ENCODE peak calls at places on chromosomes 12 and 14, in five cellular contexts. One of them, this sample, is unnamed.

GRCh38 chr12:15446798-15447197 is 124.5 kb downstream of the PTPRO start:
- DNase-seq in WTC11: no peak
- DNase-seq in GM06990: no peak
- DNase-seq in cardiac muscle cell: no peak
- DNase-seq in GM12864: no peak
- DNase-seq in this sample: no peak

GRCh38 chr14:98799891-98800290 is 472.1 kb downstream of the BCL11B start:
- DNase-seq in GM12864: no peak
- DNase-seq in WTC11: no peak
- DNase-seq in GM06990: no peak
- DNase-seq in cardiac muscle cell: no peak
- DNase-seq in this sample: no peak

GRCh38 chr12:1881301-1881700 is 37.2 kb downstream of the CACNA2D4 start:
- DNase-seq in GM12864: no peak
- DNase-seq in GM06990: no peak
- DNase-seq in cardiac muscle cell: no peak
- DNase-seq in WTC11: no peak
- DNase-seq in this sample: no peak

GRCh38 chr14:75096959-75097358 is 27.5 kb downstream of the ZC2HC1C start:
- DNase-seq in GM12864: no peak
- DNase-seq in GM06990: no peak
- DNase-seq in WTC11: no peak
- DNase-seq in cardiac muscle cell: no peak
- DNase-seq in this sample: no peak

GRCh38 chr14:99479903-99480855 is 480 bp downstream of the SETD3 start:
- DNase-seq in GM12864: no peak
- DNase-seq in WTC11: peak
- DNase-seq in cardiac muscle cell: peak
- DNase-seq in GM06990: peak
- DNase-seq in this sample: peak

GRCh38 chr12:12777056-12777455 is 8.4 kb upstream of the APOLD1 start:
- DNase-seq in GM06990: no peak
- DNase-seq in cardiac muscle cell: no peak
- DNase-seq in WTC11: no peak
- DNase-seq in GM12864: no peak
- DNase-seq in this sample: no peak

GRCh38 chr12:49165114-49165513 is 23.8 kb downstream of the TUBA1A start:
- DNase-seq in GM12864: no peak
- DNase-seq in WTC11: no peak
- DNase-seq in GM06990: no peak
- DNase-seq in cardiac muscle cell: no peak
- DNase-seq in this sample: no peak

GRCh38 chr14:89965839-89966238 is 10.1 kb downstream of the TDP1 start:
- DNase-seq in WTC11: no peak
- DNase-seq in GM06990: no peak
- DNase-seq in GM12864: no peak
- DNase-seq in cardiac muscle cell: no peak
- DNase-seq in this sample: no peak

GRCh38 chr14:96136361-96136760 is 68.3 kb upstream of the BDKRB2 start:
- DNase-seq in WTC11: no peak
- DNase-seq in GM12864: no peak
- DNase-seq in cardiac muscle cell: no peak
- DNase-seq in GM06990: no peak
- DNase-seq in this sample: no peak

GRCh38 chr14:90886297-90886830 is 70.1 kb upstream of the TTC7B start:
- DNase-seq in GM12864: no peak
- DNase-seq in cardiac muscle cell: no peak
- DNase-seq in GM06990: no peak
- DNase-seq in WTC11: no peak
- DNase-seq in this sample: no peak

GRCh38 chr14:35306114-35306513 is 13.9 kb downstream of the PSMA6 start:
- DNase-seq in WTC11: no peak
- DNase-seq in cardiac muscle cell: no peak
- DNase-seq in GM12864: no peak
- DNase-seq in GM06990: no peak
- DNase-seq in this sample: no peak

GRCh38 chr14:73712540-73713141 is 1.5 kb downstream of the PNMA1 start:
- DNase-seq in cardiac muscle cell: peak
- DNase-seq in WTC11: no peak
- DNase-seq in GM06990: peak
- DNase-seq in GM12864: no peak
- DNase-seq in this sample: peak

GRCh38 chr12:124613151-124613585 is 45.8 kb upstream of the NCOR2 start:
- DNase-seq in GM06990: no peak
- DNase-seq in GM12864: no peak
- DNase-seq in WTC11: no peak
- DNase-seq in cardiac muscle cell: no peak
- DNase-seq in this sample: no peak

GRCh38 chr12:1917172-1918070 is 1.0 kb downstream of the CACNA2D4 start:
- DNase-seq in WTC11: no peak
- DNase-seq in cardiac muscle cell: no peak
- DNase-seq in GM06990: no peak
- DNase-seq in GM12864: no peak
- DNase-seq in this sample: peak

GRCh38 chr14:105026033-105026785 is 5.3 kb upstream of the CDCA4 start:
- DNase-seq in WTC11: no peak
- DNase-seq in cardiac muscle cell: no peak
- DNase-seq in GM06990: peak
- DNase-seq in GM12864: peak
- DNase-seq in this sample: peak

GRCh38 chr12:87140257-87140656 is 884.1 kb upstream of the MGAT4C start:
- DNase-seq in GM06990: no peak
- DNase-seq in GM12864: no peak
- DNase-seq in cardiac muscle cell: no peak
- DNase-seq in WTC11: no peak
- DNase-seq in this sample: no peak

GRCh38 chr14:54867011-54867410 is 35.6 kb downstream of the GCH1 start:
- DNase-seq in WTC11: no peak
- DNase-seq in GM12864: no peak
- DNase-seq in cardiac muscle cell: peak
- DNase-seq in GM06990: no peak
- DNase-seq in this sample: no peak

GRCh38 chr14:97699026-97699425 is 901.8 kb downstream of the VRK1 start:
- DNase-seq in WTC11: no peak
- DNase-seq in GM06990: no peak
- DNase-seq in cardiac muscle cell: no peak
- DNase-seq in GM12864: no peak
- DNase-seq in this sample: no peak

GRCh38 chr12:69529021-69529420 is 56.2 kb upstream of the CCT2 start:
- DNase-seq in GM12864: no peak
- DNase-seq in GM06990: no peak
- DNase-seq in WTC11: no peak
- DNase-seq in cardiac muscle cell: no peak
- DNase-seq in this sample: no peak

GRCh38 chr12:124578854-124579253 is 11.4 kb upstream of the NCOR2 start:
- DNase-seq in GM06990: no peak
- DNase-seq in cardiac muscle cell: no peak
- DNase-seq in WTC11: no peak
- DNase-seq in GM12864: no peak
- DNase-seq in this sample: no peak

GRCh38 chr14:22545842-22546721 is 42.9 kb downstream of the DAD1 start:
- DNase-seq in cardiac muscle cell: no peak
- DNase-seq in GM06990: no peak
- DNase-seq in GM12864: no peak
- DNase-seq in WTC11: no peak
- DNase-seq in this sample: no peak

DNA sequence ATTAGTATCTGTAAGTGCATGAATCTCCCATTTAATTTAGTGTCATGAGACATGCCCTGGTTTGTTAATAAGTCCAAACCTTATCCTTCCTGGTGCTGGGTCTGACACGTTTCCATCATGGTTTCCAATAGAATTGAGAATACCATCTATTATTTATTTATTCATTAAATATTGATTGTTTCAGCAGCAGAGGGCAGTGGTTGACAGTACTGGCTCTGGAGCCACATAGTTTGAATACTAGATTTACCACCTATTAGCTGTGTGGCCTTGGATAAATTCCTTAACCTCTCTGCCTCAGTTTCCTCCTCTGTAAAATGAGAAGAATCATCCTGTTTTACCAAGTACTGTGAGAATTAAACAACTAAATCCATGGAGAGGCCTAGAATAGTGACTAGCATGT is 941 bp upstream of the STAB2 start:
- DNase-seq in WTC11: no peak
- DNase-seq in cardiac muscle cell: no peak
- DNase-seq in GM06990: no peak
- DNase-seq in GM12864: no peak
- DNase-seq in this sample: no peak
- TF ChIP-seq CTCF in WTC11: no peak
- TF ChIP-seq CTCF in cardiac muscle cell: no peak
- TF ChIP-seq CTCF in GM06990: peak
- TF ChIP-seq CTCF in GM12864: no peak
- TF ChIP-seq CTCF in this sample: no peak

GRCh38 chr12:121799175-121799841 is 4.5 kb upstream of the SETD1B start:
- DNase-seq in cardiac muscle cell: peak
- DNase-seq in WTC11: no peak
- DNase-seq in GM06990: no peak
- DNase-seq in GM12864: no peak
- DNase-seq in this sample: peak
- TF ChIP-seq CTCF in cardiac muscle cell: no peak
- TF ChIP-seq CTCF in WTC11: no peak
- TF ChIP-seq CTCF in GM06990: peak
- TF ChIP-seq CTCF in GM12864: peak
- TF ChIP-seq CTCF in this sample: no peak

GRCh38 chr14:45134051-45134958 is at the start of gene FKBP3:
- DNase-seq in GM12864: peak
- DNase-seq in WTC11: peak
- DNase-seq in GM06990: peak
- DNase-seq in cardiac muscle cell: peak
- DNase-seq in this sample: peak
- TF ChIP-seq CTCF in GM12864: peak
- TF ChIP-seq CTCF in WTC11: no peak
- TF ChIP-seq CTCF in GM06990: peak
- TF ChIP-seq CTCF in cardiac muscle cell: peak
- TF ChIP-seq CTCF in this sample: peak

DNA sequence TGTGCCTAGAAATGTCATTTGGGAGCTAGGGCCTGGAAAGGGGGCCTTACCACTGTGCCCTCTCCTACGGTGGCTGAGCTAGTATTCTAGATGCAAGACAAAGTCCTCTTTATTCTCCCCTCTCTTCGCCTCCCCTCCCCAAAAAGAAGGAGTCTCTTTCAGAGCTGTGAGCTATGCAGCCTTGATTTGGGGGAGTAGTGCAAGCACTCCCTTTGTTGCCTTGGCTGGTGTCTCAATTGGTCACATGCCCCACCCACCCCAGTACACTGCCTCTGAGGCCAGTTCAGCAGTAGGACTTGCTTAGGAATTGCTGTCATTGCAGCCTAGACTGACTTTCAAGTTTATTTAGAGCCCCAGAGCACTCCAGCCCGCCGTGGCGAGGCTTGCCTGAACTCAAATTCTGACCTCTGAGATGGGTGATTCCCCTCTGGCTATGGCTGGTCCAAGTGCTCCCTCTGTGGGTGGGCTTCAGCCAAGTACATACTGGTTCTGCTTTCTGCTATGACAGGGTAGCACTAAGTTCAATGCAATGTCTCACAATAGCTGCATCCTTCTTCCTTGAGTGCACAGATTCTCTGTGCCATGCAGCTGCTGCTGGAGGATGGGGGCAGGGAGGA is 37.0 kb upstream of the FBXO33 start:
- DNase-seq in cardiac muscle cell: peak
- DNase-seq in WTC11: peak
- DNase-seq in GM06990: peak
- DNase-seq in GM12864: peak
- DNase-seq in this sample: peak
- TF ChIP-seq CTCF in cardiac muscle cell: peak
- TF ChIP-seq CTCF in WTC11: no peak
- TF ChIP-seq CTCF in GM06990: peak
- TF ChIP-seq CTCF in GM12864: peak
- TF ChIP-seq CTCF in this sample: peak

DNA sequence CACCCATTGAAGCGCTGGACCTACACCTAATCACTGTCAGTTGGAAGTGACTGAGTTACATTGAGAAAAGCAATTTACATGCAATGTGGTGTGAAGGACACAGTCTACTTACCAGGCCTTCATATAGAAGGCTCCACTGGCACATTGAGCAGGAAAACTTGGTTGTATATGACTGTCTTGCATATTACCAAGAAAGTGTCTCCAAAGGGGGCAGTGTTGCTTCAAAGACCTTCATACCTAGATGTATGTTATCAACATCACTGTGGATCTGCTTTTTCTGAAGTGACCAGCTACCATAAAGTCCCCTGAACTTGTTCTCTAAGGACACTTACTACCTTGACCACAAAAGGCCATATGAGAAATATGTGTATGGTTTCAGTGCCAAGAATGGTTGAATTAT is 64.1 kb downstream of the NELL2 start:
- DNase-seq in WTC11: no peak
- DNase-seq in GM06990: no peak
- DNase-seq in cardiac muscle cell: no peak
- DNase-seq in GM12864: peak
- DNase-seq in this sample: no peak
- TF ChIP-seq CTCF in WTC11: no peak
- TF ChIP-seq CTCF in GM06990: peak
- TF ChIP-seq CTCF in cardiac muscle cell: peak
- TF ChIP-seq CTCF in GM12864: peak
- TF ChIP-seq CTCF in this sample: peak